ENCODE peak calls at places on chromosomes 3 and 15, in eight cellular contexts. I, R, A, K, V, G, N and E are unnamed samples.

GRCh38 chr3:136753112-136753939 is 1.1 kb upstream of the STAG1 start:
- DNase-seq in A (no peak), K (no peak), I (peak), G (no peak), R (no peak), V (no peak), N (no peak), E (no peak)

GRCh38 chr3:10470120-10470665 is 35.2 kb downstream of the ATP2B2 start:
- DNase-seq in A (no peak), G (no peak), I (no peak), R (no peak), K (no peak), N (no peak), V (no peak), E (no peak)

GRCh38 chr15:58019503-58020376 is 45.8 kb downstream of the ALDH1A2 start:
- DNase-seq in K (peak), N (no peak), G (no peak), A (no peak), I (peak), V (no peak), R (no peak), E (no peak)

GRCh38 chr3:34213481-34213880 is 415.1 kb downstream of the PDCD6IP start:
- DNase-seq in V (no peak), K (no peak), R (no peak), N (no peak), G (no peak), A (no peak), I (peak), E (no peak)

GRCh38 chr3:155282416-155283091 is 10.9 kb downstream of the STRIT1 start:
- DNase-seq in R (no peak), N (no peak), K (peak), G (no peak), V (no peak), I (peak), A (no peak), E (no peak)

GRCh38 chr3:171829841-171830559 is 13.1 kb upstream of the TMEM212 start:
- DNase-seq in R (peak), K (peak), G (peak), A (peak), I (peak), N (peak), V (peak), E (peak)

GRCh38 chr15:23860290-23860751 is 173.2 kb upstream of the NDN start:
- DNase-seq in V (no peak), K (no peak), G (peak), A (no peak), R (no peak), N (peak), I (no peak), E (no peak)

GRCh38 chr3:66413151-66413751 is 87.6 kb downstream of the LRIG1 start:
- DNase-seq in R (peak), K (no peak), I (peak), N (no peak), V (no peak), G (no peak), A (no peak), E (no peak)

GRCh38 chr15:77228831-77229230 is 157.9 kb upstream of the TSPAN3 start:
- DNase-seq in N (no peak), A (no peak), R (no peak), I (no peak), K (no peak), V (no peak), G (no peak), E (no peak)

GRCh38 chr3:49383387-49383786 is 25.2 kb upstream of the GPX1 start:
- DNase-seq in N (no peak), K (no peak), R (no peak), I (no peak), V (no peak), G (no peak), A (no peak), E (no peak)
- TF ChIP-seq CTCF in N (no peak), K (no peak), R (no peak), I (no peak), V (no peak), G (no peak), A (no peak), E (no peak)

DNA sequence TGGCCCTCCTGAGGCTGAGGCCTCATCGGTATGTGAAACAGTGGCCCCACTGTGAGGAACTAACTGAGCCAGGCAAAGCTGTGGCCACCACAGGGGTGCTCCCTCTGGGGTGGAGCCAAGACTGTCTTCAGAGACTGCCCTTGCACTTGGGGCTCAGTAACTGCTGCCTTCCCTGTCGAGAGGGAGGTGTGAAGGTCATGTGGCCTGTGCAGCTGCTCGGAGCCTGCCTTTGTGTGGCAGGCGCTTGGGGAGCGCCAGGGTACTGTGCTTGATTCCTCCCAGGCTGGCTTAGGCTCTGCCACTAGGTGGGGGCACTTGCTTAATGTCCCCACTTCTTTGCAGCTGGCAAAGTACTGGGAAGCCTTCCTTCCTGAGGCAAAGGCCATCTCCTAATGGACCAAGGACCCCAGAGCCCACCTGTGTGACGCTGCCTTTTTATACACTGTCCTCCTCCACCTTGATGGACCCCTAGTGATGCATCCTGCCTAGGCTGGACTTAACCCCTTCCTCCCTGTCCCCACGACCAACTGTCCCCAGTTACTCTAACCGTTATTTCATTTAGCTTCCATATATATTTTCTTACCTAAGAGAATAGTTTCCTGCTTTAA is 14.2 kb upstream of the SNX22 start:
- DNase-seq in G (no peak), V (no peak), A (no peak), K (no peak), R (no peak), N (no peak), I (peak), E (no peak)
- TF ChIP-seq CTCF in G (no peak), V (no peak), A (peak), K (no peak), R (no peak), N (no peak), I (peak), E (no peak)

GRCh38 chr3:156535162-156535627 is 19.7 kb downstream of the SSR3 start:
- DNase-seq in N (no peak), V (peak), K (peak), A (peak), I (peak), R (peak), G (no peak), E (no peak)
- TF ChIP-seq CTCF in N (peak), V (no peak), K (peak), A (peak), I (peak), R (peak), G (no peak), E (no peak)

GRCh38 chr3:38782148-38782547 is 33.9 kb downstream of the SCN10A start:
- DNase-seq in I (no peak), N (no peak), R (no peak), G (no peak), K (peak), A (no peak), V (no peak), E (no peak)
- TF ChIP-seq CTCF in I (no peak), N (no peak), R (no peak), G (no peak), K (no peak), A (no peak), V (no peak), E (no peak)

GRCh38 chr15:64530472-64530871 is 70.1 kb downstream of the ZNF609 start:
- DNase-seq in N (no peak), G (no peak), A (no peak), R (no peak), V (no peak), K (no peak), I (no peak), E (no peak)

GRCh38 chr15:64536244-64536836 is 76.0 kb downstream of the ZNF609 start:
- DNase-seq in V (no peak), K (peak), A (no peak), N (no peak), R (peak), G (no peak), I (peak), E (no peak)

GRCh38 chr15:64532921-64533320 is 72.5 kb downstream of the ZNF609 start:
- DNase-seq in A (no peak), N (no peak), V (no peak), K (no peak), G (no peak), I (no peak), R (no peak), E (no peak)

GRCh38 chr15:64532515-64532914 is 72.1 kb downstream of the ZNF609 start:
- DNase-seq in K (no peak), G (no peak), N (no peak), A (no peak), V (no peak), R (no peak), I (no peak), E (no peak)

GRCh38 chr15:64535460-64536243 is 75.3 kb downstream of the ZNF609 start:
- DNase-seq in V (no peak), I (no peak), R (no peak), A (no peak), K (no peak), N (no peak), G (no peak), E (no peak)
- TF ChIP-seq CTCF in V (no peak), I (no peak), R (no peak), A (no peak), K (no peak), N (no peak), G (no peak), E (no peak)

DNA sequence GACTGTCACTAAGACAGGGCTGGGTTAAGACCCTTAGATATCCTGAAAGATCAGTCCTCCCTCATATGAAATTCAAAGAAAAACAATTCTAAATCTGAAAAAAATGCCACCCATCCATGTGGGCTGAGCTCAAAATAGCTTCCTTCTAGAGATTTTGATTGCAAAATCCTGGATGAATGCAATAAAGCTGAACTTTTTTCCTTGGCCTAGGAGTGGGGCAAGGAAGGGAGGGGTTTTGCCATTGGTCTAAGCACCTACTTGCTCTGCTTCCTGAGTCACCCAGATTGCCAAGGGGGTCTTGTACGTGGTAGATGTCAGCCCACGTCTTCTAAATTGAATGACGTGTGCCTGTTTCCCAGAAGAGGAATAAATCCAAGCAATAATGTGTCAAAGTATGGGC is 15.3 kb upstream of the SMAD3 start:
- DNase-seq in G (no peak), V (no peak), N (no peak), K (peak), R (no peak), I (peak), A (no peak), E (no peak)
- TF ChIP-seq CTCF in G (no peak), V (no peak), N (no peak), K (no peak), R (no peak), I (no peak), A (no peak), E (no peak)

DNA sequence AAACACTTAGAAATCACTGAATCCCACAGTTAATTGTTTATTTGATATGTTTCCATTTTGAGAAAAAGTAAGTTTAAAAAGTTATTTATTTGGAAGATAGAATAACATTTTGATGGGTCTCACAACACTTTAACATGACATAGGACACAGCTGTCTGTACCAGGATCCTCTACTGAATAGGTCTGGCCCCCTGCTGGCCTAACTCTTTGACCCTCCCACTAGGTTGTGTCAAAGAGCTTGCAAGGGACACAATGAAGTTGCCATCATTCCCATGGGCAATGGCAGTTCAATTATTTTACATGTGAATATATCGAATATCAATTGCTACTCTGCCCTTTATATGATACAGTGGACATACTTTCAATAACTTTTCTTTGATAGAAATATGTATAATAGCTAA is 138.9 kb downstream of the EPHA3 start:
- DNase-seq in R (no peak), I (no peak), N (peak), K (no peak), G (no peak), A (no peak), V (no peak), E (no peak)
- TF ChIP-seq CTCF in R (peak), I (peak), N (peak), K (no peak), G (peak), A (no peak), V (no peak), E (no peak)

GRCh38 chr3:48918388-48919214 is at the start of gene ARIH2:
- DNase-seq in A (peak), N (peak), I (peak), K (peak), G (peak), V (peak), R (peak), E (peak)
- TF ChIP-seq CTCF in A (peak), N (no peak), I (no peak), K (no peak), G (no peak), V (no peak), R (no peak), E (no peak)

DNA sequence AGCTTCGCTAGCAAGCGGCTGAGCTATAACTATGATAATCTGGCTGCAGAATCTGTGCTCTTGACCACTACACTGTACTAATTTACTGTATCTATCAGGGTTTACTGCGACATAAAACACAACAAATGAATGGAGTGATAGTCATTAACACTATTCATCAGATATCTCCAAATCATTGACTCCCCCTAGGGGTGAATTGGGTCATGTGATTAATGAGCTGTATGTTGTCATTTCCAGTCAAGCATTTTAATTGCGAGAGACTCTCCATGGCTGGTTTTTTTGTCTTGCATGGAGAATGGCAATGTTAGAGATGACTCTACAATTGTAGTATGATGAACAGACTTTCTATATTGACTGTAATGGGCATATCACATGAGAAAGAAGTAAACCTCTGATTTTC is 10.5 kb upstream of the TM4SF18 start:
- DNase-seq in N (no peak), G (no peak), I (no peak), R (no peak), V (no peak), K (no peak), A (no peak), E (no peak)
- TF ChIP-seq CTCF in N (peak), G (no peak), I (no peak), R (no peak), V (no peak), K (no peak), A (no peak), E (no peak)